ENCODE peak calls at places on chromosome 2, in four cellular contexts. Y is fibroblast of lung, R is MCF 10A, F is progenitor cell of endocrine pancreas. C is an unnamed sample.

GRCh38 chr2:199581504-199581903 is 123.8 kb upstream of the SATB2 start:
- DNase-seq in Y (no peak), R (no peak), F (no peak), C (no peak)

GRCh38 chr2:105746177-105747080 is 1.7 kb downstream of the NCK2 start:
- DNase-seq in Y (no peak), R (peak; percentile 55), F (peak; percentile 50), C (peak; percentile 97)

GRCh38 chr2:240387669-240388358 is 47.6 kb upstream of the GPC1 start:
- DNase-seq in Y (peak; percentile 96), R (peak; percentile 95), F (no peak), C (no peak)

GRCh38 chr2:11118761-11119160 is 36.5 kb upstream of the SLC66A3 start:
- DNase-seq in Y (peak; percentile 22), R (no peak), F (no peak), C (no peak)

GRCh38 chr2:98846041-98846440 is 90.0 kb downstream of the CRACDL start:
- DNase-seq in Y (no peak), R (no peak), F (no peak), C (no peak)

GRCh38 chr2:239151201-239152131 is 249.4 kb downstream of the HDAC4 start:
- DNase-seq in Y (no peak), R (no peak), F (no peak), C (no peak)

GRCh38 chr2:15748736-15749323 is 157.2 kb downstream of the DDX1 start:
- DNase-seq in Y (no peak), R (peak; percentile 59), F (no peak), C (peak; percentile 36)

GRCh38 chr2:62412347-62412742 is 93.7 kb downstream of the TMEM17 start:
- DNase-seq in Y (peak; percentile 4), R (no peak), F (no peak), C (no peak)

GRCh38 chr2:70553584-70554337 is at the start of gene TGFA:
- DNase-seq in Y (peak; percentile 2), R (peak; percentile 89), F (peak; percentile 77), C (peak; percentile 77)

GRCh38 chr2:149082781-149083180 is 44.3 kb downstream of the LYPD6B start:
- DNase-seq in Y (no peak), R (no peak), F (no peak), C (no peak)

GRCh38 chr2:128422571-128422970 is 103.9 kb upstream of the HS6ST1 start:
- DNase-seq in Y (peak; percentile 73), R (peak; percentile 71), F (no peak), C (no peak)

GRCh38 chr2:141699573-141699972 is 431.2 kb downstream of the LRP1B start:
- DNase-seq in Y (no peak), R (no peak), F (no peak), C (no peak)

GRCh38 chr2:61252031-61252430 is 90.0 kb downstream of the C2orf74 start:
- DNase-seq in Y (no peak), R (no peak), F (no peak), C (no peak)

GRCh38 chr2:46098606-46099005 is 198.6 kb upstream of the EPAS1 start:
- DNase-seq in Y (peak; percentile 87), R (peak; percentile 81), F (no peak), C (peak; percentile 42)

GRCh38 chr2:25707927-25708326 is 34.5 kb upstream of the DTNB start:
- DNase-seq in Y (no peak), R (no peak), F (no peak), C (no peak)

GRCh38 chr2:45988879-45989278 is 308.3 kb upstream of the EPAS1 start:
- DNase-seq in Y (no peak), R (no peak), F (no peak), C (no peak)

GRCh38 chr2:234763051-234763909 is 188.5 kb upstream of the SH3BP4 start:
- DNase-seq in Y (peak; percentile 89), R (peak; percentile 44), F (no peak), C (no peak)

GRCh38 chr2:55123851-55124269 is 73.6 kb upstream of the RTN4 start:
- DNase-seq in Y (no peak), R (no peak), F (no peak), C (no peak)
- TF ChIP-seq CTCF in Y (no peak), R (no peak), F (no peak), C (no peak)

GRCh38 chr2:163682695-163683094 is 53.1 kb downstream of the FIGN start:
- DNase-seq in Y (peak; percentile 54), R (peak; percentile 74), F (no peak), C (no peak)
- TF ChIP-seq CTCF in Y (peak; percentile 33), R (no peak), F (no peak), C (no peak)

GRCh38 chr2:85164145-85164559 is 31.0 kb downstream of the TCF7L1 start:
- DNase-seq in Y (no peak), R (no peak), F (no peak), C (no peak)
- TF ChIP-seq CTCF in Y (no peak), R (no peak), F (no peak), C (no peak)

DNA sequence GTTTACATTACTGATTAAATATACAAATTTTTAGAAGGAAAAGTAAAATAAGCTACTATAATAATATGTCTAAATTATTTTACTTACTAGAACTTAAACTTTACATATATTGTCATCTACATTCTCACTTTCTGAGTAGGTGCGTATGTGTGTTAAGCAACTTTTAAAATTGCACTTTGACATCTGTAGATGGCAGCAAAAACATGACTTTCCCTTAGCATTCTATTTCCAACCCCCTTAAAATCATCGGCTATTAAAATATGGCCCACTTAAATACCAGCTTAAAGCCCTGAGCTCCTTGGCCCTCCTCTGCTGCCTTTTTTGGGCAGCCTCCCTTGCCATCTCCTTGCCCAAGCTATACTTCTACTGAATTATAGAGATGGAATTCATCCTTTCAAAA is 78.0 kb downstream of the UPP2 start:
- DNase-seq in Y (peak; percentile 54), R (peak; percentile 26), F (no peak), C (no peak)
- TF ChIP-seq CTCF in Y (peak; percentile 52), R (peak; percentile 37), F (peak; percentile 42), C (peak; percentile 41)

DNA sequence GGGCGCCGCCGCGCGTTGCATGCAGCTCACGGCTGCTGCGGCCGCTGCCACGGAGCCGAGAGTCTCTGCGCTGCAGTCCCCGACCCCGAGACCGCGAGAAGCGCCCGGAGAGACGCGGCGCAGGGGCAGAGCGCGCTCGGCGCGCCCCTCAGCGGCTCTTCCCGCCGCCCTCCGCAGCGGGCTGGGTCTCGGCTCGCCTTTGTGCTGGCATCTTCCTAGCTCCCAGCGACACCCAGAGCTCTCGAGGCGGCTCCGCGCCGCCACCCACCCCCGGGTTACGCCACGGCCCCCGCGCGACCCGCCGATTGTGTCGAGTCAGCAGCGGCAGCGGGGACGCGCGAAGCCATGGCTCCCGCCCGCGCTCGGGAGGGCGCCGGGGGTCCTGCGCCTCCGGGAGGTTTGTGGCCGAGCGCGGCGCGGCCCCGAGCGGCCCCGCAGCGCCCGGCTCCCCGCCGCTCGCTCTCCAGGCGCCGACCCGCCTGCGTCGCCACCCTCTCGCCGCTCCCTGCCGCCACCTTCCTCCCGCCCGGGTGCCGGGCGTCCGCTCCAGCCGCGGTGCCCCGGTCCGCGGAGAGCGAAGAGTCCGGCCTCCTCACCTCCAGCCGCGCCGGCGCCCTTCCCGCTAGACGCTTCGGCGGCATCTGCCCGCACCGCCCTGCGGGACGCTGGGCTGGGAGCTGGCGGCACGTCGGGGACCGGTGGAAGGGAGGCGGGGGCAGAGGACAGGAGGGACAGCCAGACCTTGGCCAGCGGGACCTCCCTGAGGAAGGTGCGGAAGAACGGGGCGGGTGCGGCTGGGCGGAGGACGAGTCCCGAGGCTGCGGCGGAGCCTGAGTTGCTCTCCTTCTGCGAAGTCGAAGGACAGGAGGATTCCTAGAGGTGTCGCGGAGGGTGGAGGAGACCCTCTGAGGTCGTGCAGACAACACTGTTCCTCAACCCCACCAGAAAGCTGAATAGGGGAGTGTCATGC is 46.3 kb upstream of the CCDC150 start:
- DNase-seq in Y (peak; percentile 52), R (peak; percentile 30), F (peak; percentile 58), C (peak; percentile 27)
- TF ChIP-seq CTCF in Y (no peak), R (no peak), F (peak; percentile 3), C (no peak)

DNA sequence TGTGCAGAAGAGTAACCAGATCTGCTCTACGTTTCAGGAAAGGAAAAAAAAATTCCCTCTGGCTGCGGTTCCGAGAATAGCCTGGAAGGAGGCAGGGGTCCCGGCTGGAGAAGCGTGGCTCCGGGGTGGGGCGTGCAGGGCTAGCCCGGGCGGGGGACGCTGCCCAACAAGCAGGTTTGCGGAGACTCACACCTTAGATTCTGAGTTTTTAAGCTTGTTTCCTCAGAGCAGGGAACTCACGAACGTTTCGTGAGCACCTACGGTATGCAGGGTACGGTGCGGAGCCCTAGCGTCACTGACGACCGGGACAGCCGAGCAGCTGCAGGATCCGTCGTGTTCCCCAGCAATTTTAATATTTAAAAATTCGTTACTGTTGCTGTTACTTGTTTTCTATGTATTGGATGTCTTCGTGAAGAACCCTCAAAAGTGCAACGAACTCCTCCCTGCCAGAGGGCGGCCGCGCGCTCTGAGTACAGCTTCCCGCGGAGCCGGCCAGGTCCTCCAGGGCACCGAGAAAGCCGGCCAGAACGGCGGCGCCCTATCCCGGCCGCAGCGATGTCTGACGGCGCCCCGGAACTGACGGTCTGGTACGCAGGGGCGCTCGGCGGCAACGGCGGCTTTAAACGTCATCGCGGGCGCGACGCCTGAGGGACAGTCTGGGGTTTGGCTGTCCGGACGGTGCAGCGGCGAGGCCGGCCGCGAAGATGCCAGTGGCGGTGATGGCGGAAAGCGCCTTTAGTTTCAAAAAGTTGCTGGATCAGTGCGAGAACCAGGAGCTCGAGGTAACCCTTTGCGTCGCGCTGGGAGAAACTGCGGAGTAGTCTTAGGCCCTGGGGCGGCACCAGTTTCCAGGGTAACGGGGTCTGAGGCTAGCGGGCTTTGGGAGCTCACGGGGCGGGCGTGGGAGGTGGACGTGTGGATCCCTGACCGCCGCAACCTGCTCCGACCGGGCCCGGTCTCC is at the start of gene COPS8:
- DNase-seq in Y (peak; percentile 94), R (peak; percentile 93), F (peak; percentile 80), C (peak; percentile 94)
- TF ChIP-seq CTCF in Y (peak; percentile 29), R (peak; percentile 21), F (peak; percentile 48), C (no peak)

GRCh38 chr2:134694411-134694810 is 24.4 kb downstream of the TMEM163 start:
- DNase-seq in Y (no peak), R (no peak), F (no peak), C (no peak)

GRCh38 chr2:134689303-134689702 is 29.5 kb downstream of the TMEM163 start:
- DNase-seq in Y (no peak), R (no peak), F (no peak), C (no peak)

GRCh38 chr2:134690629-134691215 is 28.1 kb downstream of the TMEM163 start:
- DNase-seq in Y (no peak), R (no peak), F (no peak), C (no peak)

GRCh38 chr2:134693359-134694330 is 25.2 kb downstream of the TMEM163 start:
- DNase-seq in Y (no peak), R (no peak), F (no peak), C (no peak)

GRCh38 chr2:134692461-134692860 is 26.3 kb downstream of the TMEM163 start:
- DNase-seq in Y (no peak), R (no peak), F (no peak), C (no peak)
- TF ChIP-seq CTCF in Y (no peak), R (no peak), F (no peak), C (peak; percentile 14)

DNA sequence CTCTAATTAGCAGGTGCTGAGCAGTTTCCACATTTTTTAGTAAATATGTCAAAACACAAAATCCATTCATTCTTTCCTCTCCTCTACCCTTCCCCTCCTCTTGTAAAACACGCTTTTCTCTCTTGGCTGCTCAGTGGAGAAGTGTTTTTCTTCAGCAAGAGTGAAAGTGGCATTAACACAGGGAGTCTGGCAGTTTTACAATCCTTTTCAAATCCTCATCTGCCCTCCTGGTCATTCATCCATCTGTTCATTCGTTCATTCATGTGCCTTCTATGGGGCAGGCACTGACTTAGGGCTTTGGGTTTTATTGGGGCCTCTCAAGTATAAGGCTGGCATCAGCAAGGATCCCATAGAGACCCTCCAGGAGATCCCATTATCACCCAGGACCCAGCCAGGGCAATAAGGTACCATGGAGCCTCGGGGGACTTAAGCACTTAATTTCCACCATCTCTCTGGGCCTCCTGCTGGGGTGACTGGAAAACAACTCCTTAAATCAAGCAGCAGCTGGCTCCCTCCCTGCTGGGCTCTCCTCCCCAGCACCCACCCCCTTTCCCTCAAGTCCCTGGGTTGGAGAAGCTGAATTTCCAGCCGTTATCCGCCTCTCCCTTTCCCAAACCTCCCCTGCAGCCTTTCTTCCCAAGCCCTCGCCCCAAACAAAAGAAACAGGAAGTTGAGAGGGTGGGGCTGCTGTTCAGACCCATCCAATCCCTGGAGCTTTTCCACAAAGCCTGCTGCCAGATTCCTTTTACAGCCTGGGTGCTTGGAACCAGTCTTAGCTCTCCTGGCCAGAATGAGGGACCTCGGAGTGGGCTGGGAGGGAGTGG is 32.6 kb downstream of the MARCHF4 start:
- DNase-seq in Y (peak; percentile 73), R (peak; percentile 33), F (no peak), C (no peak)
- TF ChIP-seq CTCF in Y (peak; percentile 16), R (no peak), F (no peak), C (no peak)